ENCODE peak calls at places on chromosomes 11 and 22, in six cellular contexts. C is left ventricle myocardium inferior, L is SK-N-SH, N is tibial artery, Y is psoas muscle, E is mucosa of descending colon. V is an unnamed sample.

GRCh38 chr11:45921561-45922424 is 663 bp upstream of the LARGE2 start:
- DNase-seq in L (peak; percentile 60), C (peak; percentile 13), N (peak; percentile 65), E (peak; percentile 39), Y (peak; percentile 14), V (peak; percentile 45)

GRCh38 chr11:122754553-122755322 is 83.6 kb upstream of the CRTAM start:
- DNase-seq in E (peak; percentile 21), C (no peak), L (no peak), Y (no peak), N (no peak), V (peak; percentile 59)

GRCh38 chr11:78548911-78549572 is 25.6 kb downstream of the NARS2 start:
- DNase-seq in E (no peak), Y (no peak), L (no peak), C (no peak), N (no peak), V (no peak)

GRCh38 chr11:76656087-76656531 is 14.4 kb downstream of the LRRC32 start:
- DNase-seq in L (no peak), N (peak; percentile 66), E (no peak), Y (no peak), C (no peak), V (no peak)

GRCh38 chr11:103024086-103024485 is 67.9 kb downstream of the DCUN1D5 start:
- DNase-seq in L (no peak), E (no peak), N (no peak), C (no peak), Y (no peak), V (no peak)

GRCh38 chr11:104943561-104943960 is 24.8 kb downstream of the CASP4 start:
- DNase-seq in E (no peak), N (no peak), Y (no peak), L (no peak), C (no peak), V (no peak)

GRCh38 chr11:42906226-42906625 is 405.6 kb upstream of the API5 start:
- DNase-seq in E (no peak), L (no peak), N (no peak), Y (no peak), C (no peak), V (no peak)

GRCh38 chr11:128188346-128189115 is 398.8 kb downstream of the ETS1 start:
- DNase-seq in Y (no peak), N (no peak), C (no peak), E (no peak), L (no peak), V (no peak)

GRCh38 chr22:31102441-31103081 is 4.8 kb downstream of the SELENOM start:
- DNase-seq in E (peak; percentile 63), C (peak; percentile 72), Y (peak; percentile 89), N (peak; percentile 97), L (no peak), V (no peak)

GRCh38 chr22:35470903-35471321 is 69.7 kb upstream of the RASD2 start:
- DNase-seq in E (no peak), C (no peak), Y (no peak), L (no peak), N (no peak), V (no peak)

GRCh38 chr11:78560826-78561484 is 13.7 kb downstream of the NARS2 start:
- DNase-seq in E (peak; percentile 29), C (no peak), Y (no peak), N (no peak), L (no peak), V (no peak)

GRCh38 chr11:26761382-26761781 is 39.5 kb upstream of the SLC5A12 start:
- DNase-seq in N (no peak), C (no peak), L (no peak), E (no peak), Y (no peak), V (no peak)

GRCh38 chr22:35559354-35560005 is 18.8 kb downstream of the RASD2 start:
- DNase-seq in Y (no peak), N (no peak), C (no peak), L (no peak), E (no peak), V (peak; percentile 33)

GRCh38 chr22:40979198-40979597 is 28.0 kb downstream of the RBX1 start:
- DNase-seq in L (no peak), Y (no peak), C (no peak), E (no peak), N (no peak), V (no peak)

GRCh38 chr11:13343931-13344717 is 66.5 kb downstream of the BMAL1 start:
- DNase-seq in Y (peak; percentile 45), E (peak; percentile 88), L (peak; percentile 73), C (no peak), N (peak; percentile 79), V (peak; percentile 79)

GRCh38 chr22:37167981-37168647 is 18.4 kb upstream of the IL2RB start:
- DNase-seq in E (no peak), C (no peak), N (no peak), L (no peak), Y (no peak), V (no peak)

GRCh38 chr11:79200398-79201070 is 240.3 kb downstream of the TENM4 start:
- DNase-seq in Y (no peak), E (no peak), C (no peak), L (no peak), N (no peak), V (no peak)

GRCh38 chr11:102495161-102496042 is 35.1 kb downstream of the MMP7 start:
- DNase-seq in E (peak; percentile 52), Y (no peak), L (peak; percentile 54), N (no peak), C (no peak), V (peak; percentile 87)

GRCh38 chr11:91513734-91514133 is 710.9 kb upstream of the FAT3 start:
- DNase-seq in N (no peak), Y (no peak), L (peak; percentile 11), E (no peak), C (no peak), V (peak; percentile 56)

GRCh38 chr11:88012456-88012855 is 162.8 kb downstream of the RAB38 start:
- DNase-seq in N (no peak), C (no peak), Y (no peak), E (no peak), L (no peak), V (no peak)

GRCh38 chr22:22422629-22423112 is 85.9 kb downstream of the ZNF280B start:
- DNase-seq in N (no peak), E (peak; percentile 85), L (peak; percentile 49), Y (peak; percentile 46), C (peak; percentile 59), V (peak; percentile 71)

GRCh38 chr11:101008961-101009684 is 120.5 kb downstream of the PGR start:
- DNase-seq in E (no peak), L (no peak), N (no peak), C (no peak), Y (no peak), V (no peak)

GRCh38 chr22:36753916-36754315 is 22.0 kb downstream of the IFT27 start:
- DNase-seq in Y (no peak), E (no peak), L (no peak), N (peak; percentile 42), C (no peak), V (no peak)

GRCh38 chr11:16262645-16262955 is 93.7 kb downstream of the SOX6 start:
- DNase-seq in E (no peak), L (no peak), N (no peak), Y (no peak), C (no peak), V (no peak)

GRCh38 chr11:19577849-19578619 is 134.6 kb upstream of the NAV2 start:
- DNase-seq in E (no peak), L (peak; percentile 57), C (peak; percentile 48), Y (peak; percentile 33), N (peak; percentile 79), V (peak; percentile 3)

GRCh38 chr22:27100323-27100722 is 442.9 kb downstream of the MIAT start:
- DNase-seq in Y (no peak), E (no peak), N (no peak), L (no peak), C (peak; percentile 52), V (no peak)

GRCh38 chr22:24847490-24847889 is 41.5 kb downstream of the SGSM1 start:
- DNase-seq in Y (no peak), E (no peak), N (no peak), L (no peak), C (no peak), V (no peak)

GRCh38 chr11:57456960-57457642 is 3.2 kb upstream of the RTN4RL2 start:
- DNase-seq in C (peak; percentile 91), L (peak; percentile 85), Y (peak; percentile 92), E (peak; percentile 92), N (peak; percentile 94), V (peak; percentile 86)

DNA sequence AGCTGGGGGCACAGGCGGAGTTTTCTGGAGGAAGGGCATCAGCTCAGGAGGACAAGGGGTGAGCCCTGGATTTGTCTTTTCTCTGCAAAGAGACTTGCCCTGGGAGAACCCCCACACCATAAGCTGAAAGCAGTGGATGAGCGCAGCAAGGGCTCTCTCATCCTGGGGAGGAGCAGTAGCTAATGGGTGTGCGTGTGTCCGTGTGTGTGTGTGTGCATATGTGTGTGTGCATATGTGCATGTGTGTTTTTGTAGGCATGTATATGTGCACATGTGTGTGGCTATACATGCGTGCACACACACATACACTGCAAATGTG is 45.3 kb downstream of the SMIM38 start:
- DNase-seq in N (no peak), C (no peak), L (no peak), E (no peak), Y (no peak), V (no peak)
- TF ChIP-seq CTCF in N (no peak), C (no peak), L (no peak), E (no peak), Y (no peak), V (no peak)

DNA sequence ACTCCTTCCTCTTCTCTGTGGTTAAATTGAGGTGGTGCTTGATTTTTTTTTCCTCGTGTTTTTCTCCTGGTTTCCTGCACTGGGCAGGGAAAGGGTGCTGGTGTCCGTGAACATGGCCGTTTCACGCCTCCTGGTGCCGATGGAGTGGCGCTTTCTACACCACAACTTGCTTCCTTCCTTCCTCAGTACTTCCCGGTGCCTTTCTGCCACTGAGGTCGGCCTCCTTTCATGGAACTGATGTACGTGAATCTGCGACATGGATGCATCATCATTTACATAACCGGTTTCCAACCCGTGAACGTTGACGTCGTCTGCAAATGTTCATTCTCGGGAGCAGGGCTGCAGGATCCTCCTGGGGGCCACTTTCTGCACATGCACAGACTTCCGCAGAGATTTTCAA is 474.5 kb downstream of the BRD1 start:
- DNase-seq in E (no peak), C (no peak), Y (no peak), N (no peak), L (no peak), V (no peak)
- H3K4me1 ChIP-seq in E (no peaks in the 10 kb centered on the region), C (no peaks in the 10 kb centered on the region), Y (no peaks in the 10 kb centered on the region), N (no peaks in the 10 kb centered on the region), L (no peaks in the 10 kb centered on the region), V (no peaks in the 10 kb centered on the region)

GRCh38 chr11:2886936-2887335 is 1.4 kb upstream of the CDKN1C start:
- DNase-seq in L (no peak), N (peak; percentile 66), C (no peak), E (peak; percentile 17), Y (no peak), V (no peak)
- TF ChIP-seq CTCF in L (no peak), N (no peak), C (no peak), E (no peak), Y (no peak), V (no peak)

GRCh38 chr11:61075891-61076290 is 26.4 kb upstream of the CD5 start:
- DNase-seq in L (no peak), N (peak; percentile 56), Y (no peak), C (no peak), E (peak; percentile 38), V (no peak)

GRCh38 chr11:61076506-61077304 is 25.6 kb upstream of the CD5 start:
- DNase-seq in N (no peak), E (no peak), Y (no peak), C (no peak), L (no peak), V (no peak)

GRCh38 chr11:61080526-61080925 is 21.8 kb upstream of the CD5 start:
- DNase-seq in L (no peak), N (peak; percentile 16), C (no peak), E (no peak), Y (no peak), V (no peak)

GRCh38 chr11:61079416-61080150 is 22.7 kb upstream of the CD5 start:
- DNase-seq in Y (no peak), N (peak; percentile 17), E (no peak), L (no peak), C (no peak), V (no peak)

GRCh38 chr11:61077936-61078335 is 24.4 kb upstream of the CD5 start:
- DNase-seq in L (no peak), Y (no peak), E (no peak), N (peak; percentile 6), C (no peak), V (no peak)
- H3K4me1 ChIP-seq in L (no peaks in the 10 kb centered on the region), Y (peaks cover 1% of the 10 kb centered on the region), E (no peaks in the 10 kb centered on the region), N (no peaks in the 10 kb centered on the region), C (peaks cover 17% of the 10 kb centered on the region), V (no peaks in the 10 kb centered on the region)